ENCODE peak calls at places on chromosomes 4 and X, in ten cellular contexts. Y is tibial nerve, T is thyroid gland, Q is upper lobe of left lung, C is spleen, S is breast epithelium, R is testis, H is heart left ventricle, L is lower leg skin, B is endothelial cell of umbilical vein. G is an unnamed sample.

GRCh38 chr4:139745111-139745639 is 79.6 kb downstream of the MGST2 start:
- DNase-seq in Y (no peak), T (no peak), Q (no peak), C (no peak), S (no peak), R (no peak), H (no peak), L (no peak), B (no peak), G (no peak)

GRCh38 chr4:114250439-114250891 is 271.0 kb upstream of the ARSJ start:
- DNase-seq in Y (no peak), T (no peak), Q (no peak), C (no peak), S (no peak), R (no peak), H (no peak), L (no peak), B (no peak), G (no peak)

GRCh38 chr4:48130100-48130499 is 4.0 kb downstream of the TXK start:
- DNase-seq in Y (no peak), T (no peak), Q (no peak), C (no peak), S (no peak), R (no peak), H (no peak), L (no peak), B (no peak), G (no peak)

GRCh38 chrX:142089193-142089592 is 115.9 kb downstream of the MAGEC2 start:
- DNase-seq in Y (no peak), T (no peak), Q (no peak), C (no peak), S (no peak), R (no peak), H (no peak), L (no peak), B (peak; percentile 1), G (no peak)

GRCh38 chrX:20595928-20596550 is 329.3 kb upstream of the RPS6KA3 start:
- DNase-seq in Y (no peak), T (peak; percentile 17), Q (no peak), C (no peak), S (no peak), R (no peak), H (no peak), L (no peak), B (no peak), G (no peak)

GRCh38 chr4:78776729-78777555 is 792 bp downstream of the BMP2K start:
- DNase-seq in Y (peak; percentile 20), T (peak; percentile 48), Q (no peak), C (peak; percentile 88), S (peak; percentile 25), R (peak; percentile 59), H (no peak), L (peak; percentile 33), B (peak; percentile 64), G (peak; percentile 57)

GRCh38 chrX:10608099-10608498 is 12.3 kb downstream of the MID1 start:
- DNase-seq in Y (no peak), T (no peak), Q (no peak), C (no peak), S (no peak), R (no peak), H (no peak), L (no peak), B (no peak), G (peak; percentile 15)

GRCh38 chr4:112532267-112532666 is 16.3 kb upstream of the NEUROG2 start:
- DNase-seq in Y (no peak), T (no peak), Q (no peak), C (no peak), S (no peak), R (no peak), H (no peak), L (no peak), B (no peak), G (no peak)

GRCh38 chr4:170414961-170415360 is 325.2 kb upstream of the AADAT start:
- DNase-seq in Y (no peak), T (no peak), Q (no peak), C (no peak), S (no peak), R (no peak), H (no peak), L (no peak), B (no peak), G (no peak)

GRCh38 chr4:40323866-40324265 is 11.3 kb upstream of the CHRNA9 start:
- DNase-seq in Y (no peak), T (no peak), Q (no peak), C (no peak), S (no peak), R (no peak), H (no peak), L (no peak), B (no peak), G (no peak)

DNA sequence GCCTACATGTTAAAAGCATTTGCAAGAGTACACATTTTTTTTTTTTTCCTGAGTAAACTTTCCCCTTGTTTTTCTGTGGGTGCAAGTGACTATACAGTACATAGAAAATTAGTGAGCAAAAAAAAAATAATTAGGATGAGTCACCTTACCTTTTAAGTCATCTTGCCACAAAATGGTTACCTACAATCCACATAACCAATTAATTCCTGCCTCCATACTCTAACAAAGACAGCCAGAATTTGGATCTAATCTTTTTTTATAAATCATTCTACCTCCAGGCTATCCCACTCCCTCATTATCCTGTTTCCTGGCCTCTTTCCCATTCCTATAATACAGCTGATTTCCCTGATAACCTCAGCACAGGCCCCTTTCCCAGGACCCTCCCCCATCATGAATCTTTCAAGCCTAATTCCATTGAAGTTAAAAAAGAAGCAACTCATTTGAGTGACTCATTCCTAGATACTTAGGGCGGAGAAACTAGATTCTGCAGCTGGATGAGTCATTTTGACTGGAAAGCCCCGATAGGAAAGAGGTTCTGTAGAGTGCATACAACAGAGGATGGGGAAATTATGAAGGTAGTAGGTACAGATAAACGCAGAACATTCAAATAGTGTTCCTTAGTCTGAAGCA is 128.2 kb downstream of the C4orf51 start:
- DNase-seq in Y (no peak), T (no peak), Q (no peak), C (no peak), S (no peak), R (no peak), H (no peak), L (peak; percentile 21), B (peak; percentile 93), G (no peak)
- H3K4me3 ChIP-seq in Y (no peak overlapping the region), T (no peak overlapping the region), Q (no peak overlapping the region), C (no peak overlapping the region), S (no peak overlapping the region), R (no peak overlapping the region), H (no peak overlapping the region), L (no peak overlapping the region), B (no peak overlapping the region), G (no peak overlapping the region)

DNA sequence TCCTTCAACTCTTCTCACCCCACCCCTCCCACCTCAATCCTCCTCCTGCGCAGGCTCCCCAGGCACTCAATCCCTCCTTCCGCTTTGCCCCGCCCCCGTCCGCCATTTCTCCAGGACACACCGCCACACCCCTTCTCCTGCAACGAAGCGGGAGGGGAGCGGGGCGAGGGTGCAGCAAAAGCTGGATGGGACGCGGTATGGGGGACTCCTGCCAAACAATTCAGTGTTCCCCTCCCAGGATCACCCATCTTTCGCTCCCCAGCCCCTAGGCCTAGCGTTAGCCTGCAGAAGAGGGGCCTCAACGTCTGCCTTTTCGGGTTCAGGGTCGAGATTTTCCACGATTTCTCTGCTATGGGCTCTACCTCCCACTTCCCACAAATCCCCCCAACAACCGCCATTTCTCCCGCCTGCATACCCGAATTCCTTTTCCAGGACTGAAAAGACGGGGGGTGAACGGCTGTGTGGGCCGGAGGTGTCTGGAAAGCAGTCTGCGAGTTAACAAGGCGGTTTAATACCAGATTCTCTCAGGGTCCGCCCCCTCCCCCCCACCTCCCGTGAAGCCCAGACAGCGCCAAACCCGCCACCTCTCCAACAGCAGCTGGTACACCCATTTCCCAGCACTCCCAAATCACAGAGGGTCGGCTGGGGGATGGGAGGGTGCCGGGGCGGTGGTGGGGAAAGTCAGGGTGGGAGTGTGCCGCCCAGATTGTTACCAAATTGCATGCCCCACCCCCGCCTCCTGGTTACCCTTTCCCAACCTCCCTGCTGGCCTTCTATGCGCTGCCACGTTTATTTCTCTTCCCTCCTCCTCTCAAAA is 781 bp downstream of the ARMCX2 start:
- DNase-seq in Y (peak; percentile 65), T (peak; percentile 78), Q (peak; percentile 62), C (peak; percentile 84), S (peak; percentile 62), R (peak; percentile 85), H (peak; percentile 76), L (peak; percentile 50), B (peak; percentile 51), G (peak; percentile 78)
- TF ChIP-seq POLR2A in Y (peak; percentile 16), T (peak; percentile 73), Q (peak; percentile 56), C (no peak), S (no peak), R (no peak), H (no peak), L (no peak), B (peak; percentile 38), G (no peak)

DNA sequence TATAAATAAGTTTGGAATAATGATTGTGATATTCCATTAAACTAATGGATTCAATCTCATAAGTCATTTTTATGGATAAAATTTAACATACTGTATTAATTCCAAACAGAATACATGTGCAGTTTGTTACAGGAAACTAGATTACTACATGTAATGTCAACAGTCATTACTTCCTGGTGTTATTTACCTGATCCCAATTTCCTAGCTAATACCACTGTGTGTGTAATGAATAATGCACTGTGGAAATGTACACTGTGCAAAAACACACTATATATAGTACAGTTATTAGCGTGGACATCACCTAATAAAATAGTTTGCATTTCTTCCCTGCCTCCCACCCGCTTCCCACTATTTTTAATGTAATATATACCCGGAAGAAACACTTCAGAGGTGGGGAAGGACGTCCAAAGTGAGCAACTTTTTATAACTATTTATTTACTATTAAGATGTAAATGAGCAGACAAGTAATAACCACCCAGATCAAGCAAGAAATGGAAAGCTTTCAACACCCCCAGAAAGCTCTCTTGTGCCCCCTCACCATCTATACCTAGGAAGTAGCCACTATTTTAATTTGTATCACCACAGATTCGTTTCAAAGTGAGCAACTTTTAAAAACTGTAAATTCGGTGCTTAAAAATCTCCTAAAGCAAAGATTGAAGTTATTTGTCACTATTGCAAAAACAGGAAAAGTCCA is 219.1 kb downstream of the THOC2 start:
- DNase-seq in Y (no peak), T (no peak), Q (no peak), C (no peak), S (no peak), R (no peak), H (no peak), L (no peak), B (no peak), G (no peak)
- H3K4me3 ChIP-seq in Y (no peak overlapping the region), T (no peak overlapping the region), Q (peak overlapping the region; percentile 28), C (no peak overlapping the region), S (no peak overlapping the region), R (no peak overlapping the region), H (no peak overlapping the region), L (no peak overlapping the region), B (no peak overlapping the region), G (peak overlapping the region; percentile 13)

DNA sequence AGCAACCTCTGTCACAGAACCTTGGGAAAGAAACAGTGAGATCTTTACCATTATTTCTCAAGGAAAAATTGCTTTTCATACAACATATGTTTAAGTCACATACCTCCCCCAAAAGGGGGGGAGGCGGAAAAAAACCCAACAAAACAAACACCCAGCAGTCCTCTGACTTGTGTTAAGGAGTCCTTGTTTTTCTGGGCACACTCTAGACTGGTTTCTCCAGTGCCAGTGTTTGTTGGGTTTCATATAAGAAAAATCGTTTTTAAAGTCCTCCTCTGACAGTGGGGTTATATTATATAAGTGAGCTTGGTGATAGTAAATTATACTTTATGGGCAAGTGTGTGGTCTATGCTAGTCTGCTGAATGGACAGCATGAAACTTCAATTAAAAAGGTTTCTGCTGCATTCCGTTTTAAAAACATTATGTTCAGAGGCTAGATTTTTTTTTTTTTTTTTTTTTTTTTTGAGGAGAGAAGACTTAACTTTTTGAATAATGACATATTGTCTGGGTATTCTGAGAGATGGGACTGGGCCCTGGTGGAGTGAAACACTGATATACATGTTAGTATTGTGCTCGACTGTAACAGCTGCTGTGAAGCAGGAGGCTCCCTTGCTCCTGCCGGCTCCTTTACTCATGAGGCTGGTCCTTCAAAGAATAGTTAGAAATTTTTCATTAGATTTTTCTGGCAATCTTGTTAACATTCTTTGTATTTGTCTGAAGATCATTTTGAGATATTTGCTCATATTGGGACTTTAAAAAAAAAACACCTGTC is 73.1 kb downstream of the TMEM131L start:
- DNase-seq in Y (no peak), T (peak; percentile 44), Q (no peak), C (no peak), S (no peak), R (no peak), H (no peak), L (no peak), B (no peak), G (no peak)
- TF ChIP-seq POLR2A in Y (no peak), T (no peak), Q (no peak), C (no peak), S (no peak), R (no peak), H (no peak), L (no peak), B (no peak), G (no peak)